ENCODE peak calls at places on chromosomes 16 and 17, in four cellular contexts. C is HL-60, B is GM12878, E is K562. L is an unnamed sample.

GRCh38 chr17:2250140-2251095 is 53.2 kb downstream of the SMG6 start:
- DNase-seq in C (no peak), B (no peak), E (no peak), L (no peak)

GRCh38 chr17:63774982-63775290 is 966 bp downstream of the DDX42 start:
- DNase-seq in C (no peak), B (no peak), E (peak), L (no peak)

GRCh38 chr17:63987616-63988478 is 10.3 kb upstream of the PRR29 start:
- DNase-seq in C (no peak), B (no peak), E (no peak), L (no peak)

GRCh38 chr16:68369168-68369567 is 58.3 kb downstream of the PRMT7 start:
- DNase-seq in C (no peak), B (no peak), E (no peak), L (no peak)

GRCh38 chr16:4115209-4115940 is 867 bp downstream of the ADCY9 start:
- DNase-seq in C (peak), B (no peak), E (peak), L (peak)

GRCh38 chr17:60506312-60506711 is 19.7 kb downstream of the APPBP2 start:
- DNase-seq in C (no peak), B (no peak), E (peak), L (no peak)

GRCh38 chr17:66348605-66349165 is 46.3 kb downstream of the PRKCA start:
- DNase-seq in C (peak), B (no peak), E (peak), L (no peak)

GRCh38 chr16:12439443-12440232 is 364.0 kb downstream of the CPPED1 start:
- DNase-seq in C (no peak), B (no peak), E (no peak), L (no peak)

GRCh38 chr16:10629592-10629963 is 49.2 kb upstream of the EMP2 start:
- DNase-seq in C (no peak), B (no peak), E (peak), L (no peak)

GRCh38 chr17:77304746-77305473 is 164.1 kb downstream of the SEC14L1 start:
- DNase-seq in C (no peak), B (no peak), E (no peak), L (no peak)

GRCh38 chr16:14364386-14365199 is 265.5 kb downstream of the PARN start:
- DNase-seq in C (no peak), B (no peak), E (peak), L (no peak)

GRCh38 chr17:4365628-4366311 is 705 bp downstream of the UBE2G1 start:
- DNase-seq in C (no peak), B (no peak), E (peak), L (no peak)

GRCh38 chr16:79283578-79283977 is 317.0 kb downstream of the MAF start:
- DNase-seq in C (no peak), B (no peak), E (no peak), L (no peak)

GRCh38 chr17:4604111-4604644 is 19.8 kb downstream of the SMTNL2 start:
- DNase-seq in C (no peak), B (no peak), E (peak), L (peak)

GRCh38 chr16:47144559-47144877 is 773 bp upstream of the NETO2 start:
- DNase-seq in C (no peak), B (no peak), E (no peak), L (no peak)
- TF ChIP-seq SPI1 in C (no peak), B (no peak), E (no peak), L (no peak)

GRCh38 chr17:47855737-47856136 is 4.8 kb upstream of the SP6 start:
- DNase-seq in C (no peak), B (no peak), E (no peak), L (no peak)
- TF ChIP-seq POLR2AphosphoS5 in C (no peak), B (no peak), E (no peak), L (no peak)

DNA sequence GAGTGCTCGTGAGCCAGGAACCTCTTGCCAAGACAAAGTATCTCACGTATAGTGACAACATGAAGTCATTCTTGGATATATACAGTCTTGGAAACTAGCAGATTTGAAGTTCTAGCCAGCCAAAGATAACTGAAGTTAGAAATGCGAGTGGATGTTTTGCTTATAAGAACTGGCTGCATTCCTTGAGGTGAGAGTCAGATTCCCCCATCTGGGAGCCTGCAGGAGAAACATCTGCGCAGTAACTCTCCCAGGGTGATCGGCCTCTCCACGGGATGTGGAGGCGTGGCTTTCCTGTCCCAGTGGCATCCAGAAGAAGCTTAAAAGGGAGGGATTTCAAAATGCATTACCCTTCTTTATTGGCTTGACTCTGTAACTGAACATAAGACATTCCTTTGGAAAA is 89.9 kb downstream of the SHISA6 start:
- DNase-seq in C (no peak), B (no peak), E (no peak), L (no peak)
- TF ChIP-seq SPI1 in C (no peak), B (no peak), E (no peak), L (no peak)

DNA sequence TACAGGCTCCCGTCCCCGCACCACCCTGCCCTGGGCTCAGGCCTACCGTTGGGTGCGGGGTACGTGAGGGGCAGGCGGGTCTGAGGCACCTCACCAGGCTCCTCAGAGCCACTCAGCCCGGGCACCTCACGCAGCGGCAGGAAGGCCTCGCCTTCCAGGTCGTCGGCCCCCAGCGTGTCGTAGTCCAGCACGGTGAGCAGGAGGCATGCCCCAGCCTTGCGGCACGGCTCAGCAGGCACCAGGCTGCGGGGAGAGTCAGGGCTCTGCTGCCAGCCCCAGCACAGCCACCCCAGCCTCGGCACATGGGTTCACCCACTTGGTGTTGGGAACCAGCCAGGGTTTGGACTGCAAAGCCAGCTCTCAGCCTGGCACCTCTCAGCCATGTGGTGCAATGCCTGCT is 15.5 kb downstream of the UNC13D start:
- DNase-seq in C (no peak), B (no peak), E (no peak), L (no peak)
- TF ChIP-seq POLR2AphosphoS5 in C (no peak), B (no peak), E (no peak), L (no peak)

DNA sequence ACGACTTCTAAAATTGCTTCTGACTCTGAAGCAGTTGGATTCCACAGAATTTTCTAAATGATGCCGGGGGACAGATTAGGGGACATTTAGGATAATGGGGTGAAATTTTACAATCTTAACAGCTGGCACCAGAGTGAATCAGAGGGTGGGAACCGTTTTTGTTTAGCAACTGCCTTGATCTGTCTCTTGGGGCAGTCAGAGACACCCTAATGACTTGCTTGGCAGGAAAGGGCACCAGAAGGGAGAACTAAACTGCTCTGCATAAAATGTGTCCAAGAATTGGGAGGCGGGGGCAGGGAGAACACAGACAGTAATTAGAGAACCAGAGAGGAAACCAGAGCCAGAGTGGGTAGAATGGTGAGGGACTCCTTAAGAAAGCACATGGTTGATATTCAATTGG is 6.1 kb upstream of the ABCC12 start:
- DNase-seq in C (no peak), B (no peak), E (no peak), L (no peak)
- TF ChIP-seq SPI1 in C (no peak), B (no peak), E (no peak), L (no peak)

L was measured in GM12891.